ENCODE peak calls at places on chromosomes 2 and 18, in ten cellular contexts. M, L, Z, T, O, V, H, S, D and E are unnamed samples.
A peak's percentile ranks its signal among the peaks of the same experiment; 100 is the strongest.

GRCh38 chr2:208686665-208687064 is 280.1 kb downstream of the PTH2R start:
- DNase-seq in S (no peak), T (no peak), H (no peak), O (no peak), M (no peak), L (no peak), V (no peak), Z (no peak), D (no peak), E (no peak)

GRCh38 chr18:32771871-32772499 is 838 bp downstream of the KLHL14 start:
- DNase-seq in Z (no peak), H (peak; percentile 54), D (no peak), V (no peak), O (no peak), S (peak; percentile 23), T (no peak), M (no peak), L (no peak), E (no peak)

GRCh38 chr2:15298769-15299168 is 262.4 kb downstream of the NBAS start:
- DNase-seq in V (no peak), S (no peak), Z (peak; percentile 5), H (no peak), M (peak; percentile 66), L (no peak), D (no peak), T (peak; percentile 95), O (no peak), E (no peak)

GRCh38 chr2:233912799-233913423 is 4.3 kb upstream of the TRPM8 start:
- DNase-seq in L (no peak), S (peak; percentile 42), T (peak; percentile 43), H (no peak), D (no peak), O (no peak), V (no peak), M (peak; percentile 60), Z (peak; percentile 10), E (no peak)

GRCh38 chr2:82481207-82481606 is 1977.9 kb downstream of the SUCLG1 start:
- DNase-seq in L (no peak), V (no peak), T (no peak), M (no peak), H (no peak), Z (no peak), D (no peak), O (no peak), S (no peak), E (no peak)

GRCh38 chr2:167140767-167141166 is 252.5 kb downstream of the XIRP2 start:
- DNase-seq in O (no peak), D (no peak), S (no peak), M (peak; percentile 97), V (no peak), L (peak; percentile 41), Z (no peak), T (peak; percentile 100), H (peak; percentile 70), E (no peak)

GRCh38 chr2:187988348-187988747 is 303.3 kb upstream of the GULP1 start:
- DNase-seq in Z (no peak), S (no peak), T (no peak), M (no peak), H (no peak), V (no peak), O (no peak), D (no peak), L (no peak), E (no peak)

GRCh38 chr2:115077594-115077993 is 635.2 kb downstream of the DPP10 start:
- DNase-seq in M (no peak), T (no peak), D (no peak), O (no peak), Z (no peak), S (no peak), L (no peak), H (no peak), V (no peak), E (no peak)

GRCh38 chr18:27860011-27860410 is 316.9 kb downstream of the CDH2 start:
- DNase-seq in S (no peak), L (no peak), H (no peak), D (no peak), M (peak; percentile 98), V (no peak), O (no peak), Z (no peak), T (no peak), E (no peak)

GRCh38 chr2:208006325-208006724 is 19.0 kb downstream of the PLEKHM3 start:
- DNase-seq in T (no peak), D (no peak), Z (no peak), M (peak; percentile 97), O (no peak), L (no peak), V (no peak), S (no peak), H (no peak), E (no peak)

GRCh38 chr18:50424877-50425690 is 50.2 kb downstream of the SKA1 start:
- DNase-seq in T (peak; percentile 52), L (peak; percentile 80), V (no peak), M (peak; percentile 58), D (no peak), H (no peak), Z (no peak), O (no peak), S (no peak), E (peak; percentile 75)

GRCh38 chr18:911025-911424 is 6.4 kb downstream of the ADCYAP1 start:
- DNase-seq in T (no peak), D (no peak), M (no peak), L (no peak), H (no peak), Z (no peak), S (no peak), O (no peak), V (no peak), E (no peak)

GRCh38 chr18:910247-910646 is 5.6 kb downstream of the ADCYAP1 start:
- DNase-seq in H (no peak), Z (no peak), M (no peak), D (no peak), O (no peak), S (no peak), T (no peak), L (no peak), V (no peak), E (no peak)

GRCh38 chr18:907880-908512 is 3.3 kb downstream of the ADCYAP1 start:
- DNase-seq in V (peak; percentile 46), T (no peak), O (peak; percentile 78), Z (no peak), D (no peak), M (no peak), S (no peak), H (no peak), L (no peak), E (no peak)

GRCh38 chr18:907171-907879 is 2.7 kb downstream of the ADCYAP1 start:
- DNase-seq in Z (no peak), T (no peak), D (no peak), O (peak; percentile 79), L (no peak), S (no peak), V (peak; percentile 46), M (no peak), H (no peak), E (no peak)

GRCh38 chr18:908631-909621 is 4.3 kb downstream of the ADCYAP1 start:
- DNase-seq in Z (no peak), L (no peak), S (no peak), T (peak; percentile 10), M (no peak), H (no peak), O (no peak), D (no peak), V (no peak), E (no peak)
- H3K4me3 ChIP-seq in Z (peak overlapping the region; percentile 41), L (peak overlapping the region; percentile 13), S (no peak overlapping the region), T (peak overlapping the region; percentile 23), M (no peak overlapping the region), H (peak overlapping the region; percentile 64), O (peak overlapping the region; percentile 54), D (peak overlapping the region; percentile 20), V (peak overlapping the region; percentile 59), E (peak overlapping the region; percentile 39)

GRCh38 chr2:1806254-1806653 is 61.9 kb upstream of the PXDN start:
- DNase-seq in D (no peak), H (no peak), L (no peak), T (no peak), S (no peak), Z (no peak), M (no peak), O (peak; percentile 47), V (no peak), E (no peak)

GRCh38 chr2:1802469-1803216 is 58.3 kb upstream of the PXDN start:
- DNase-seq in Z (no peak), D (no peak), O (peak; percentile 47), T (no peak), V (no peak), S (no peak), L (no peak), H (no peak), M (no peak), E (no peak)

GRCh38 chr2:1804865-1805264 is 60.5 kb upstream of the PXDN start:
- DNase-seq in L (no peak), S (no peak), V (no peak), O (peak; percentile 39), H (no peak), T (no peak), M (no peak), D (no peak), Z (no peak), E (no peak)

GRCh38 chr2:1803217-1804115 is 59.2 kb upstream of the PXDN start:
- DNase-seq in L (no peak), T (no peak), H (no peak), O (peak; percentile 64), S (no peak), V (no peak), Z (no peak), D (no peak), M (no peak), E (no peak)

GRCh38 chr2:1804251-1804855 is 60.0 kb upstream of the PXDN start:
- DNase-seq in S (no peak), T (no peak), H (no peak), M (no peak), V (no peak), O (peak; percentile 47), Z (no peak), D (no peak), L (no peak), E (no peak)
- H3K4me3 ChIP-seq in S (no peak overlapping the region), T (no peak overlapping the region), H (no peak overlapping the region), M (no peak overlapping the region), V (no peak overlapping the region), O (no peak overlapping the region), Z (no peak overlapping the region), D (no peak overlapping the region), L (no peak overlapping the region), E (no peak overlapping the region)

DNA sequence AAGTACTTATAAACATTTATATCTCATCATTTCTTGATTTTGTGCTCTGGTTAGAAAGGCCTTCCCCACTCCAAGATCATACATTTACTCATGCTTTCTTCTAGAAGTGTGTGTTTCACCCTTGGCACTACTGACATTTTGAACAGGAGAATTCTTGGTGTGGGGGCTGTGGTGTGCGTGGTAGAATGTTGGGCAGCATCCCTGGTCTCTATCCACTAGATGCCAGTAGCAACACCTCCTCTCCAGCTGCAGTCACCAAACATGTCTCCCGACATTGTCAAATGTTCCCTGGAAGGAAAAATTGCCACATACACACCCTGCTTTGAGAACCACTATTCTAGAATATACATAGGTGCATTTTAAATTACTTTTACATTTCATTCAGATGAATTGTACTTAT is 8.7 kb upstream of the TGIF1 start:
- DNase-seq in S (no peak), Z (no peak), L (no peak), T (peak; percentile 36), H (peak; percentile 68), M (no peak), V (no peak), D (no peak), O (no peak), E (no peak)
- H3K4me3 ChIP-seq in S (no peak overlapping the region), Z (no peak overlapping the region), L (no peak overlapping the region), T (no peak overlapping the region), H (no peak overlapping the region), M (no peak overlapping the region), V (no peak overlapping the region), D (no peak overlapping the region), O (no peak overlapping the region), E (no peak overlapping the region)

GRCh38 chr2:235668782-235669181 is 174.9 kb downstream of the AGAP1 start:
- DNase-seq in T (no peak), V (no peak), M (peak; percentile 76), O (no peak), L (no peak), D (no peak), H (no peak), S (no peak), Z (no peak), E (no peak)
- H3K4me3 ChIP-seq in T (no peak overlapping the region), V (peak overlapping the region; percentile 66), M (no peak overlapping the region), O (no peak overlapping the region), L (no peak overlapping the region), D (no peak overlapping the region), H (peak overlapping the region; percentile 68), S (no peak overlapping the region), Z (no peak overlapping the region), E (peak overlapping the region; percentile 80)